ENCODE peak calls at places on chromosome 16, in five cellular contexts. One of them, this sample, is unnamed.

GRCh38 chr16:22358000-22358399 is 16.4 kb downstream of the CDR2 start:
- DNase-seq in ELF-1: no peak
- DNase-seq in activated CD8-positive, alpha-beta memory T cell treated with anti-CD3 and anti-CD28 coated beads for 24 hours: no peak
- DNase-seq in stimulated activated CD8-positive, alpha-beta memory T cell treated with anti-CD3 and anti-CD28 coated beads, Interleukin-7, amount 100 ng/mL, for 1 hour: no peak
- DNase-seq in heart right ventricle: no peak
- DNase-seq in this sample: no peak

GRCh38 chr16:75217389-75217851 is 1.4 kb upstream of the CTRB1 start:
- DNase-seq in stimulated activated CD8-positive, alpha-beta memory T cell treated with anti-CD3 and anti-CD28 coated beads, Interleukin-7, amount 100 ng/mL, for 1 hour: no peak
- DNase-seq in ELF-1: no peak
- DNase-seq in heart right ventricle: no peak
- DNase-seq in activated CD8-positive, alpha-beta memory T cell treated with anti-CD3 and anti-CD28 coated beads for 24 hours: no peak
- DNase-seq in this sample: no peak

GRCh38 chr16:23952128-23953041 is 116.6 kb downstream of the PRKCB start:
- DNase-seq in activated CD8-positive, alpha-beta memory T cell treated with anti-CD3 and anti-CD28 coated beads for 24 hours: peak
- DNase-seq in stimulated activated CD8-positive, alpha-beta memory T cell treated with anti-CD3 and anti-CD28 coated beads, Interleukin-7, amount 100 ng/mL, for 1 hour: peak
- DNase-seq in ELF-1: peak
- DNase-seq in heart right ventricle: no peak
- DNase-seq in this sample: no peak

GRCh38 chr16:14415291-14415690 is 214.8 kb downstream of the PARN start:
- DNase-seq in stimulated activated CD8-positive, alpha-beta memory T cell treated with anti-CD3 and anti-CD28 coated beads, Interleukin-7, amount 100 ng/mL, for 1 hour: no peak
- DNase-seq in ELF-1: no peak
- DNase-seq in heart right ventricle: no peak
- DNase-seq in activated CD8-positive, alpha-beta memory T cell treated with anti-CD3 and anti-CD28 coated beads for 24 hours: no peak
- DNase-seq in this sample: no peak

GRCh38 chr16:1532771-1533170 is 695 bp upstream of the TMEM204 start:
- DNase-seq in ELF-1: no peak
- DNase-seq in heart right ventricle: peak
- DNase-seq in stimulated activated CD8-positive, alpha-beta memory T cell treated with anti-CD3 and anti-CD28 coated beads, Interleukin-7, amount 100 ng/mL, for 1 hour: no peak
- DNase-seq in activated CD8-positive, alpha-beta memory T cell treated with anti-CD3 and anti-CD28 coated beads for 24 hours: no peak
- DNase-seq in this sample: no peak

GRCh38 chr16:88973007-88973410 is 4.0 kb downstream of the CBFA2T3 start:
- DNase-seq in activated CD8-positive, alpha-beta memory T cell treated with anti-CD3 and anti-CD28 coated beads for 24 hours: no peak
- DNase-seq in heart right ventricle: no peak
- DNase-seq in stimulated activated CD8-positive, alpha-beta memory T cell treated with anti-CD3 and anti-CD28 coated beads, Interleukin-7, amount 100 ng/mL, for 1 hour: no peak
- DNase-seq in ELF-1: peak
- DNase-seq in this sample: no peak

GRCh38 chr16:85569615-85570212 is 43.4 kb upstream of the GSE1 start:
- DNase-seq in heart right ventricle: no peak
- DNase-seq in stimulated activated CD8-positive, alpha-beta memory T cell treated with anti-CD3 and anti-CD28 coated beads, Interleukin-7, amount 100 ng/mL, for 1 hour: no peak
- DNase-seq in activated CD8-positive, alpha-beta memory T cell treated with anti-CD3 and anti-CD28 coated beads for 24 hours: peak
- DNase-seq in ELF-1: peak
- DNase-seq in this sample: peak

GRCh38 chr16:88002211-88002610 is 51.0 kb downstream of the BANP start:
- DNase-seq in stimulated activated CD8-positive, alpha-beta memory T cell treated with anti-CD3 and anti-CD28 coated beads, Interleukin-7, amount 100 ng/mL, for 1 hour: no peak
- DNase-seq in activated CD8-positive, alpha-beta memory T cell treated with anti-CD3 and anti-CD28 coated beads for 24 hours: no peak
- DNase-seq in ELF-1: no peak
- DNase-seq in heart right ventricle: no peak
- DNase-seq in this sample: no peak

GRCh38 chr16:27449434-27450188 is 47.6 kb downstream of the IL21R start:
- DNase-seq in heart right ventricle: no peak
- DNase-seq in activated CD8-positive, alpha-beta memory T cell treated with anti-CD3 and anti-CD28 coated beads for 24 hours: peak
- DNase-seq in stimulated activated CD8-positive, alpha-beta memory T cell treated with anti-CD3 and anti-CD28 coated beads, Interleukin-7, amount 100 ng/mL, for 1 hour: peak
- DNase-seq in ELF-1: no peak
- DNase-seq in this sample: no peak

GRCh38 chr16:3112058-3112880 is at the start of gene ZNF205:
- DNase-seq in stimulated activated CD8-positive, alpha-beta memory T cell treated with anti-CD3 and anti-CD28 coated beads, Interleukin-7, amount 100 ng/mL, for 1 hour: no peak
- DNase-seq in heart right ventricle: peak
- DNase-seq in activated CD8-positive, alpha-beta memory T cell treated with anti-CD3 and anti-CD28 coated beads for 24 hours: no peak
- DNase-seq in ELF-1: peak
- DNase-seq in this sample: peak

GRCh38 chr16:73240928-73241327 is 193.0 kb upstream of the ZFHX3 start:
- DNase-seq in stimulated activated CD8-positive, alpha-beta memory T cell treated with anti-CD3 and anti-CD28 coated beads, Interleukin-7, amount 100 ng/mL, for 1 hour: no peak
- DNase-seq in ELF-1: no peak
- DNase-seq in activated CD8-positive, alpha-beta memory T cell treated with anti-CD3 and anti-CD28 coated beads for 24 hours: no peak
- DNase-seq in heart right ventricle: no peak
- DNase-seq in this sample: no peak